ENCODE peak calls at places on chromosomes 1 and 21, in six cellular contexts. One of them, this sample, is unnamed.
A peak's percentile ranks its signal among the peaks of the same experiment; 100 is the strongest.

GRCh38 chr1:15214507-15214906 is 32.5 kb upstream of the FHAD1 start:
- DNase-seq in right lobe of liver: no peak
- DNase-seq in hepatocyte: peak; percentile 76
- DNase-seq in effector memory CD4-positive, alpha-beta T cell: no peak
- DNase-seq in fibroblast of lung: no peak
- DNase-seq in colonic mucosa: no peak
- DNase-seq in this sample: no peak

GRCh38 chr1:16972210-16972916 is 8.1 kb downstream of the MFAP2 start:
- DNase-seq in right lobe of liver: no peak
- DNase-seq in hepatocyte: no peak
- DNase-seq in effector memory CD4-positive, alpha-beta T cell: no peak
- DNase-seq in fibroblast of lung: no peak
- DNase-seq in colonic mucosa: no peak
- DNase-seq in this sample: no peak

GRCh38 chr1:42927920-42928505 is 30.7 kb downstream of the SLC2A1 start:
- DNase-seq in right lobe of liver: no peak
- DNase-seq in hepatocyte: no peak
- DNase-seq in effector memory CD4-positive, alpha-beta T cell: no peak
- DNase-seq in fibroblast of lung: no peak
- DNase-seq in colonic mucosa: no peak
- DNase-seq in this sample: no peak

GRCh38 chr1:78388275-78388674 is 102.5 kb upstream of the PTGFR start:
- DNase-seq in right lobe of liver: no peak
- DNase-seq in hepatocyte: no peak
- DNase-seq in effector memory CD4-positive, alpha-beta T cell: no peak
- DNase-seq in fibroblast of lung: peak; percentile 46
- DNase-seq in colonic mucosa: no peak
- DNase-seq in this sample: no peak

GRCh38 chr1:186985889-186986491 is 157.2 kb downstream of the PLA2G4A start:
- DNase-seq in right lobe of liver: no peak
- DNase-seq in hepatocyte: peak; percentile 67
- DNase-seq in effector memory CD4-positive, alpha-beta T cell: no peak
- DNase-seq in fibroblast of lung: peak; percentile 53
- DNase-seq in colonic mucosa: no peak
- DNase-seq in this sample: no peak

GRCh38 chr1:116814935-116815334 is 60.7 kb downstream of the CD2 start:
- DNase-seq in right lobe of liver: no peak
- DNase-seq in hepatocyte: no peak
- DNase-seq in effector memory CD4-positive, alpha-beta T cell: no peak
- DNase-seq in fibroblast of lung: no peak
- DNase-seq in colonic mucosa: no peak
- DNase-seq in this sample: no peak

GRCh38 chr1:225834417-225835329 is 24.7 kb downstream of the EPHX1 start:
- DNase-seq in right lobe of liver: no peak
- DNase-seq in hepatocyte: peak; percentile 55
- DNase-seq in effector memory CD4-positive, alpha-beta T cell: no peak
- DNase-seq in fibroblast of lung: peak; percentile 42
- DNase-seq in colonic mucosa: no peak
- DNase-seq in this sample: no peak

GRCh38 chr1:234489692-234490065 is 10.7 kb upstream of the TARBP1 start:
- DNase-seq in right lobe of liver: no peak
- DNase-seq in hepatocyte: no peak
- DNase-seq in effector memory CD4-positive, alpha-beta T cell: no peak
- DNase-seq in fibroblast of lung: no peak
- DNase-seq in colonic mucosa: no peak
- DNase-seq in this sample: no peak

GRCh38 chr1:150066838-150067183 is 765 bp upstream of the VPS45 start:
- DNase-seq in right lobe of liver: peak; percentile 69
- DNase-seq in hepatocyte: peak; percentile 68
- DNase-seq in effector memory CD4-positive, alpha-beta T cell: peak; percentile 3
- DNase-seq in fibroblast of lung: no peak
- DNase-seq in colonic mucosa: peak; percentile 65
- DNase-seq in this sample: peak; percentile 61

GRCh38 chr1:217747156-217747769 is 116.1 kb downstream of the SPATA17 start:
- DNase-seq in right lobe of liver: no peak
- DNase-seq in hepatocyte: peak; percentile 43
- DNase-seq in effector memory CD4-positive, alpha-beta T cell: no peak
- DNase-seq in fibroblast of lung: peak; percentile 23
- DNase-seq in colonic mucosa: no peak
- DNase-seq in this sample: no peak

GRCh38 chr1:204286841-204287387 is 72.8 kb downstream of the PLEKHA6 start:
- DNase-seq in right lobe of liver: peak; percentile 81
- DNase-seq in hepatocyte: peak; percentile 50
- DNase-seq in effector memory CD4-positive, alpha-beta T cell: peak; percentile 12
- DNase-seq in fibroblast of lung: no peak
- DNase-seq in colonic mucosa: peak; percentile 40
- DNase-seq in this sample: peak; percentile 70

GRCh38 chr1:50981741-50982140 is 11.7 kb downstream of the CDKN2C start:
- DNase-seq in right lobe of liver: no peak
- DNase-seq in hepatocyte: no peak
- DNase-seq in effector memory CD4-positive, alpha-beta T cell: no peak
- DNase-seq in fibroblast of lung: no peak
- DNase-seq in colonic mucosa: no peak
- DNase-seq in this sample: no peak

GRCh38 chr21:43866659-43867331 is 1.8 kb downstream of the AGPAT3 start:
- DNase-seq in right lobe of liver: peak; percentile 85
- DNase-seq in hepatocyte: peak; percentile 80
- DNase-seq in effector memory CD4-positive, alpha-beta T cell: peak; percentile 63
- DNase-seq in fibroblast of lung: no peak
- DNase-seq in colonic mucosa: peak; percentile 87
- DNase-seq in this sample: no peak

GRCh38 chr1:22329171-22329540 is 122.5 kb upstream of the ZBTB40 start:
- DNase-seq in right lobe of liver: no peak
- DNase-seq in hepatocyte: no peak
- DNase-seq in effector memory CD4-positive, alpha-beta T cell: no peak
- DNase-seq in fibroblast of lung: no peak
- DNase-seq in colonic mucosa: no peak
- DNase-seq in this sample: no peak

GRCh38 chr1:205805082-205805711 is 7.8 kb downstream of the SLC41A1 start:
- DNase-seq in right lobe of liver: no peak
- DNase-seq in hepatocyte: no peak
- DNase-seq in effector memory CD4-positive, alpha-beta T cell: no peak
- DNase-seq in fibroblast of lung: peak; percentile 20
- DNase-seq in colonic mucosa: no peak
- DNase-seq in this sample: no peak

GRCh38 chr21:39849014-39849655 is 18.1 kb upstream of the PCP4 start:
- DNase-seq in right lobe of liver: no peak
- DNase-seq in hepatocyte: peak; percentile 40
- DNase-seq in effector memory CD4-positive, alpha-beta T cell: no peak
- DNase-seq in fibroblast of lung: peak; percentile 78
- DNase-seq in colonic mucosa: no peak
- DNase-seq in this sample: no peak

DNA sequence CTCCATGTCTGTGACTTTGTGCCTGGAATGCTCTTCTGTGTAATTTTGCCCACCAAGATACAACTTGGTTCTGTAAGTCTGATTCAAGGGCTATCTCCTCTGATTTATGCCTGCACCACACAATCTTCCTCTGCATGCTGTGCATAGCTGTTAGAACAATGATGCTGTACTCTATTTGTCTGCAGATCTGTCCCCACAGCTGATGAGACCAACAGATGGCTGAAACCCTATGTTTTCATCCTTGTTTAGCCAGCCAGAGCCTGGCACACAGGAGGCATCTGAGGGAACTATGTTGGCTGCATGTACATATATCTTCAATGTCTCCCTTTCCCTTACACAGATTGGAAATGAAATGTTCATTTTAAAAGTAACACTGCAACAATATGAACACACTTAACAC is 57.9 kb upstream of the ABCA4 start:
- DNase-seq in right lobe of liver: no peak
- DNase-seq in hepatocyte: no peak
- DNase-seq in effector memory CD4-positive, alpha-beta T cell: no peak
- DNase-seq in fibroblast of lung: no peak
- DNase-seq in colonic mucosa: no peak
- DNase-seq in this sample: no peak
- H3K4me3 ChIP-seq in right lobe of liver: no peak overlapping the region
- H3K4me3 ChIP-seq in hepatocyte: no peak overlapping the region
- H3K4me3 ChIP-seq in effector memory CD4-positive, alpha-beta T cell: no peak overlapping the region
- H3K4me3 ChIP-seq in fibroblast of lung: no peak overlapping the region
- H3K4me3 ChIP-seq in colonic mucosa: no peak overlapping the region
- H3K4me3 ChIP-seq in this sample: no peak overlapping the region

GRCh38 chr1:173865468-173866164 is 2.2 kb downstream of the GAS5 start:
- DNase-seq in right lobe of liver: no peak
- DNase-seq in hepatocyte: no peak
- DNase-seq in effector memory CD4-positive, alpha-beta T cell: no peak
- DNase-seq in fibroblast of lung: no peak
- DNase-seq in colonic mucosa: no peak
- DNase-seq in this sample: no peak
- H3K4me3 ChIP-seq in right lobe of liver: no peak overlapping the region
- H3K4me3 ChIP-seq in hepatocyte: peak overlapping the region; percentile 43
- H3K4me3 ChIP-seq in effector memory CD4-positive, alpha-beta T cell: no peak overlapping the region
- H3K4me3 ChIP-seq in fibroblast of lung: peak overlapping the region; percentile 97
- H3K4me3 ChIP-seq in colonic mucosa: peak overlapping the region; percentile 79
- H3K4me3 ChIP-seq in this sample: peak overlapping the region; percentile 86

GRCh38 chr1:182939413-182939812 is 13.6 kb downstream of the SHCBP1L start:
- DNase-seq in right lobe of liver: no peak
- DNase-seq in hepatocyte: no peak
- DNase-seq in effector memory CD4-positive, alpha-beta T cell: no peak
- DNase-seq in fibroblast of lung: no peak
- DNase-seq in colonic mucosa: no peak
- DNase-seq in this sample: no peak
- H3K4me3 ChIP-seq in right lobe of liver: no peak overlapping the region
- H3K4me3 ChIP-seq in hepatocyte: no peak overlapping the region
- H3K4me3 ChIP-seq in effector memory CD4-positive, alpha-beta T cell: no peak overlapping the region
- H3K4me3 ChIP-seq in fibroblast of lung: no peak overlapping the region
- H3K4me3 ChIP-seq in colonic mucosa: no peak overlapping the region
- H3K4me3 ChIP-seq in this sample: no peak overlapping the region

GRCh38 chr1:2193514-2194251 is 889 bp downstream of the FAAP20 start:
- DNase-seq in right lobe of liver: no peak
- DNase-seq in hepatocyte: no peak
- DNase-seq in effector memory CD4-positive, alpha-beta T cell: no peak
- DNase-seq in fibroblast of lung: no peak
- DNase-seq in colonic mucosa: no peak
- DNase-seq in this sample: no peak
- H3K4me3 ChIP-seq in right lobe of liver: peak overlapping the region; percentile 66
- H3K4me3 ChIP-seq in hepatocyte: peak overlapping the region; percentile 54
- H3K4me3 ChIP-seq in effector memory CD4-positive, alpha-beta T cell: no peak overlapping the region
- H3K4me3 ChIP-seq in fibroblast of lung: peak overlapping the region; percentile 40
- H3K4me3 ChIP-seq in colonic mucosa: peak overlapping the region; percentile 56
- H3K4me3 ChIP-seq in this sample: peak overlapping the region; percentile 72

DNA sequence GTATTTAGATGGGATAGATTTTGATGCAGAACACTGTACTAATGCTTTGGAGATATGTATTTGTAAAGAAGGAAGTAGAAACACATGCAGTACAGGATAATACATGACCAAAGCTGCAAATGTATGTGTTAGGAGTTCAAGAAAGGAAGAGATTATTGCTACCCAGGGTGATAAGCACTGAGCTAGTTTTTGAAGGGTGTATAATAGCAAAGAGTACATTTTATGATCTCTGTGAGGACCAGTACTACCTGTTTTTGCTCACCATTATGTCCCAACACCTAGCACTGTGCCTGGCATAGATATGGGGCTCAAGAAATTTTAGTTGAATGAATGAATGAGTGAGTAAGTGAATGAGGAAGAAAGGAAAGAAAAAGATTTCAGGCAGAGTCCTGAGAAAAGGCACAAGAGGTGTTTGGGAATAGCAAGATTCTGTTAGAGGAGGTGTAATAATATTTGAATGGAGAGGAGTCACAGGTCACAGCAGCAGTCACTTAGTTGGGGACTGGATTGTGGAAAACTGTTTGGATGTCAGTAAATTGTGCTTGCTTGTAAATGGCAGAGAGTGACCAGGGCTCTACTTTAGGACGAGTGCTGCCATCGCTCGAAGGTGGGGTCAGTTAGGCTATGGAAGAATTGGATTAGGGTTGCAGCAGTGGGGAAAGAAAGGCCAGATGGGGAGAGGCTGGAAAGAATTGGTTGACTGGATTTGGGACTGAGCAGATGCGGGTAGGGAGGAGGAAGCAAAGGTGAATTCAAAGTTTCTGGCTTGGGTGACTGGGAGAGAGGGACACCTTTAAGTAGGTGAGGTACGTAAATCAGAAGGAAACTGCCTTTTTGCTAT is 9.2 kb downstream of the CDC14A start:
- DNase-seq in right lobe of liver: no peak
- DNase-seq in hepatocyte: no peak
- DNase-seq in effector memory CD4-positive, alpha-beta T cell: no peak
- DNase-seq in fibroblast of lung: no peak
- DNase-seq in colonic mucosa: no peak
- DNase-seq in this sample: no peak
- H3K4me3 ChIP-seq in right lobe of liver: no peak overlapping the region
- H3K4me3 ChIP-seq in hepatocyte: no peak overlapping the region
- H3K4me3 ChIP-seq in effector memory CD4-positive, alpha-beta T cell: no peak overlapping the region
- H3K4me3 ChIP-seq in fibroblast of lung: no peak overlapping the region
- H3K4me3 ChIP-seq in colonic mucosa: no peak overlapping the region
- H3K4me3 ChIP-seq in this sample: no peak overlapping the region

GRCh38 chr1:202220733-202221132 is 27.1 kb downstream of the LGR6 start:
- DNase-seq in right lobe of liver: no peak
- DNase-seq in hepatocyte: no peak
- DNase-seq in effector memory CD4-positive, alpha-beta T cell: no peak
- DNase-seq in fibroblast of lung: no peak
- DNase-seq in colonic mucosa: no peak
- DNase-seq in this sample: no peak

GRCh38 chr1:202223110-202223834 is 29.7 kb downstream of the LGR6 start:
- DNase-seq in right lobe of liver: no peak
- DNase-seq in hepatocyte: no peak
- DNase-seq in effector memory CD4-positive, alpha-beta T cell: no peak
- DNase-seq in fibroblast of lung: no peak
- DNase-seq in colonic mucosa: no peak
- DNase-seq in this sample: no peak

GRCh38 chr1:202224453-202224852 is 30.9 kb downstream of the LGR6 start:
- DNase-seq in right lobe of liver: no peak
- DNase-seq in hepatocyte: no peak
- DNase-seq in effector memory CD4-positive, alpha-beta T cell: no peak
- DNase-seq in fibroblast of lung: no peak
- DNase-seq in colonic mucosa: no peak
- DNase-seq in this sample: no peak

GRCh38 chr1:202225131-202225530 is 31.5 kb downstream of the LGR6 start:
- DNase-seq in right lobe of liver: no peak
- DNase-seq in hepatocyte: no peak
- DNase-seq in effector memory CD4-positive, alpha-beta T cell: no peak
- DNase-seq in fibroblast of lung: no peak
- DNase-seq in colonic mucosa: no peak
- DNase-seq in this sample: no peak

DNA sequence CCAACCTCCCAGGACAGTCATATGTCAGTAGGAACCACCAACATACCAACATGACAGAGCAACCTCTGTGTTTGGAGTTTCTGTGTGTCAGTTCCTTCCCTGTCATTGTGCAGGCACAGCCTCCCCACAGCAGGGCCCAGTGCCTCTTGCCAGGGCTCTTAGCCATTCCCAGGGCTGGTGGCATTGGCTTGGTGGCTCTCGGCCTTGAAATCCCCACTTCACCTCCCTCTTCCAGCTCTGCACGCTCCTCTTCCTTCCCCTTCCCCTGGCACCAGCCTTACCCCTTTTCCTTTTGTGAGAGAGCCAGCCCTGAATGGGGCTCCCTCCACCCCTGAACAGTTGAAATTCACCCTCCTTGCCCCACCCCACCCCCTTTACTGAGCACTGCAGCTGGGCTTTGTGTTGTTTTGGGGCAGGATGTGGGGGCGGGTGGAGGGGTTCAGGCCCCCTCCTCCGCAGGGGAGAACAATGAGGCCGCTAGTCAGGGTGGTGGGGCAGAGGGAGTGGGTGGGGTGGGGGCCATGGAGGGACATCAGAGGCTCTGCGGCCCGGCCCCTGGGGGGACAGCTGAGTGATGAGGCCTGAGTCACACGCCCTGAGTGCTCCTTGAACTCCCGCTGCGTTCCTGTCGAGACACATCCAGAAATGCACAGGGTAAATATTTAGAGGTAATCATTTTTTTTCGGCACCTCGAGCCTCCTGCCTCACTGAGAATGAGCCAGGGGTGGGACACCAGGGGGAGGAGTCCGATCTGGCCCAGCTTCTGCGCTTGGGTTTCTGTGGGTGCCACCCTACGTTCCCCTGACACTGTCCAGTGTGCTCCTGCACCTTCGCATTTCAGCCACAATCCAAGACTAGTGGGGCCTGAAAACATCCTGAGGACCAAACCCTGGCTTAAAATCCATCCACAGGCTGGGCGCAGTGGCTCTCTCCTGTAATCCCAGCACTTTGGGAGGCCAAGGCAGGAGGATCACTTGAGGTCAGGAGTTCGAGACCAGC is 28.6 kb downstream of the LGR6 start:
- DNase-seq in right lobe of liver: no peak
- DNase-seq in hepatocyte: peak; percentile 57
- DNase-seq in effector memory CD4-positive, alpha-beta T cell: no peak
- DNase-seq in fibroblast of lung: no peak
- DNase-seq in colonic mucosa: no peak
- DNase-seq in this sample: no peak
- H3K4me3 ChIP-seq in right lobe of liver: no peak overlapping the region
- H3K4me3 ChIP-seq in hepatocyte: no peak overlapping the region
- H3K4me3 ChIP-seq in effector memory CD4-positive, alpha-beta T cell: no peak overlapping the region
- H3K4me3 ChIP-seq in fibroblast of lung: no peak overlapping the region
- H3K4me3 ChIP-seq in colonic mucosa: no peak overlapping the region
- H3K4me3 ChIP-seq in this sample: no peak overlapping the region

This sample was measured in lower lobe of right lung.